ENCODE peak calls at places on chromosomes 6 and 20, in ten cellular contexts. I is HAP-1, V is fibroblast of lung, B is left lung, F is heart left ventricle, X is psoas muscle, Y is tibial nerve, N is heart right ventricle, C is bronchial epithelial cell, U is AG04449. S is an unnamed sample.
A peak's percentile ranks its signal among the peaks of the same experiment; 100 is the strongest.

GRCh38 chr6:122364084-122364483 is 35.4 kb upstream of the HSF2 start:
- DNase-seq in V (no peak), X (no peak), I (no peak), U (no peak), N (no peak), F (no peak), C (no peak), Y (no peak), B (no peak), S (no peak)

GRCh38 chr6:150004783-150005717 is 20.3 kb downstream of the RAET1L start:
- DNase-seq in V (peak; percentile 80), C (peak; percentile 76), X (peak; percentile 95), U (no peak), Y (peak; percentile 69), I (peak; percentile 98), B (peak; percentile 96), N (peak; percentile 94), F (peak; percentile 93), S (peak; percentile 94)

GRCh38 chr6:69022991-69023390 is 387.9 kb downstream of the ADGRB3 start:
- DNase-seq in U (no peak), C (peak; percentile 52), B (no peak), I (no peak), F (no peak), N (no peak), V (peak; percentile 68), X (no peak), Y (no peak), S (no peak)

GRCh38 chr20:13130707-13131103 is 90.4 kb upstream of the ISM1 start:
- DNase-seq in V (no peak), I (no peak), Y (no peak), C (no peak), U (no peak), X (no peak), N (no peak), F (no peak), B (no peak), S (no peak)

GRCh38 chr20:18225652-18226051 is 62.7 kb upstream of the ZNF133 start:
- DNase-seq in B (no peak), N (no peak), X (no peak), V (peak; percentile 9), Y (no peak), C (peak; percentile 40), U (no peak), F (no peak), I (no peak), S (no peak)

GRCh38 chr6:99187429-99187828 is 162.0 kb downstream of the FAXC start:
- DNase-seq in Y (no peak), F (no peak), N (no peak), B (no peak), X (no peak), V (no peak), I (no peak), C (peak; percentile 77), U (no peak), S (no peak)

GRCh38 chr6:79170431-79170830 is 64.1 kb downstream of the HMGN3 start:
- DNase-seq in F (no peak), Y (no peak), I (no peak), X (no peak), N (no peak), C (no peak), V (no peak), B (no peak), U (no peak), S (no peak)

GRCh38 chr6:8194499-8194898 is 92.2 kb upstream of the EEF1E1 start:
- DNase-seq in B (no peak), F (no peak), I (no peak), N (no peak), Y (no peak), C (no peak), X (no peak), V (no peak), U (no peak), S (peak; percentile 39)

GRCh38 chr6:37835923-37836322 is 16.4 kb downstream of the ZFAND3 start:
- DNase-seq in U (no peak), F (no peak), C (no peak), N (no peak), I (no peak), X (no peak), B (no peak), V (no peak), Y (no peak), S (no peak)

GRCh38 chr6:132490024-132490423 is 22.9 kb downstream of the STX7 start:
- DNase-seq in C (no peak), I (no peak), B (peak; percentile 41), X (peak; percentile 51), Y (no peak), F (peak; percentile 24), V (no peak), U (no peak), N (no peak), S (no peak)

GRCh38 chr20:58127731-58128130 is 100.7 kb downstream of the ANKRD60 start:
- DNase-seq in F (no peak), N (no peak), C (peak; percentile 90), X (no peak), B (no peak), I (no peak), V (peak; percentile 43), Y (peak; percentile 59), U (no peak), S (no peak)

GRCh38 chr6:116027821-116028220 is 32.9 kb downstream of the FRK start:
- DNase-seq in I (no peak), Y (no peak), B (no peak), X (no peak), U (no peak), C (no peak), F (no peak), N (no peak), V (no peak), S (no peak)

GRCh38 chr6:150004101-150004782 is 21.1 kb downstream of the RAET1L start:
- DNase-seq in X (no peak), F (no peak), B (no peak), U (no peak), C (no peak), V (no peak), N (no peak), I (no peak), Y (no peak), S (no peak)

GRCh38 chr6:74871757-74872156 is 334.1 kb downstream of the COL12A1 start:
- DNase-seq in N (no peak), U (no peak), B (no peak), I (no peak), Y (no peak), F (no peak), C (peak; percentile 92), V (no peak), X (no peak), S (no peak)

GRCh38 chr20:38260025-38260377 is 534 bp downstream of the KIAA1755 start:
- DNase-seq in Y (no peak), V (no peak), X (no peak), C (no peak), N (no peak), B (no peak), U (no peak), F (no peak), I (no peak), S (no peak)

GRCh38 chr20:38258545-38259223 is 1.9 kb downstream of the KIAA1755 start:
- DNase-seq in V (no peak), C (no peak), B (no peak), N (no peak), Y (no peak), F (no peak), U (no peak), X (no peak), I (no peak), S (no peak)

GRCh38 chr20:38261054-38261390 is 487 bp upstream of the KIAA1755 start:
- DNase-seq in C (no peak), Y (no peak), I (no peak), U (no peak), X (no peak), N (no peak), V (no peak), B (no peak), F (no peak), S (no peak)

GRCh38 chr20:38256966-38257365 is 3.6 kb downstream of the KIAA1755 start:
- DNase-seq in U (no peak), N (no peak), I (no peak), C (no peak), F (no peak), Y (no peak), X (no peak), B (no peak), V (no peak), S (no peak)

GRCh38 chr20:38260378-38261053 is at the start of gene KIAA1755:
- DNase-seq in I (no peak), V (no peak), X (peak; percentile 69), Y (no peak), C (no peak), U (no peak), F (peak; percentile 40), N (peak; percentile 63), B (no peak), S (no peak)
- H3K4me3 ChIP-seq in I (no peak within 1 kb of the TSS), V (peak within 1 kb of the TSS; percentile 58), X (peak within 1 kb of the TSS; percentile 58), Y (peak within 1 kb of the TSS; percentile 70), C (no peak within 1 kb of the TSS), U (peak within 1 kb of the TSS; percentile 47), F (peak within 1 kb of the TSS; percentile 59), N (peak within 1 kb of the TSS; percentile 55), B (no peak within 1 kb of the TSS), S (no peak within 1 kb of the TSS)

GRCh38 chr20:62358171-62358719 is 8.9 kb downstream of the LAMA5 start:
- DNase-seq in N (peak; percentile 52), C (no peak), F (peak; percentile 53), V (no peak), Y (no peak), B (no peak), I (no peak), X (peak; percentile 92), U (no peak), S (no peak)
- H3K4me3 ChIP-seq in N (no peak overlapping the region), C (no peak overlapping the region), F (peak overlapping the region; percentile 36), V (no peak overlapping the region), Y (no peak overlapping the region), B (peak overlapping the region; percentile 13), I (no peak overlapping the region), X (peak overlapping the region; percentile 42), U (no peak overlapping the region), S (no peak overlapping the region)

GRCh38 chr6:139030539-139030938 is 2.0 kb downstream of the ABRACL start:
- DNase-seq in F (no peak), X (no peak), B (no peak), U (no peak), C (no peak), Y (no peak), I (no peak), N (no peak), V (no peak), S (no peak)
- H3K4me3 ChIP-seq in F (no peak overlapping the region), X (peak overlapping the region; percentile 92), B (peak overlapping the region; percentile 89), U (no peak overlapping the region), C (no peak overlapping the region), Y (no peak overlapping the region), I (peak overlapping the region; percentile 1), N (no peak overlapping the region), V (no peak overlapping the region), S (no peak overlapping the region)

DNA sequence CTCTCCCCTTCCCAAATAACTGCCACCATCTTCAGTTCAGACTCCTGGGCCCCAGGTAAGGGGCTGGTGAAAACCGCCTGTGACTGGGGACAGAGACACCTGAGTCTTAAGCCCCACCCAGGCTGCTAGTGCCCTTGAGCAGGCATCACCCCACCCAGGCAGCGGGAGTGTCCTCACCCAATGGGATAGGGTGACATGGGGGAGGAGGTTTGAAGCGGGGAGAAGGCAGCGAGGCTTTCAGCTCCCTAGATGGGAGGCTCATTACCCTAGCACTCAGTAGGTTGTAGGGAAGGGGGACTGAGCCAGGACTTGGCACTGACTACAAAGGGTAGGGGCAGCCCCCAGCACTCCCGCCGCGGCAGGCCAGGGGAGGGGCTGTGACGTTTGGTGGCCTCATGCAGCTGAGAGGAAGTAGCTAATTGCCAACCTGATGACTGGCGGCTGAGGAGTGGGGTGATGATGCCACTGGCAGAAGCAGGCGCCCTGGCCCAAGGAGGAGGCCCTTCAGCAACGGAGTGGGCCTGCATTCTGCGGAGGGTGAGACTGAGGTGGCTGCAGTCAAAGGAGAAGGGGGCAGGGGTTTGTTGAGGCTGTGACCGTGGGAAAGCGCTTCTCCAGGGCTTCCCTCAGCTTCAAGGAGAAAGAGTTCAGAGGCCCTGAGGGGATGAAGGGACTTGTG is 126.9 kb downstream of the MRPL14 start:
- DNase-seq in N (no peak), B (peak; percentile 83), X (peak; percentile 52), V (peak; percentile 51), Y (no peak), U (no peak), I (no peak), C (peak; percentile 49), F (no peak), S (peak; percentile 90)
- H3K4me3 ChIP-seq in N (no peak overlapping the region), B (peak overlapping the region; percentile 22), X (no peak overlapping the region), V (no peak overlapping the region), Y (no peak overlapping the region), U (no peak overlapping the region), I (no peak overlapping the region), C (peak overlapping the region; percentile 6), F (no peak overlapping the region), S (no peak overlapping the region)

S was measured in mesendoderm.